ENCODE peak calls at places on chromosomes 13 and 19, in seven cellular contexts. V is occipital lobe; F is activated CD4-positive, alpha-beta T cell treated with anti-CD3 and anti-CD28 coated beads, Interleukin-2, amount 10 ng/mL, durations not matched to agents 7 days and 5 days; M is activated CD8-positive, alpha-beta memory T cell treated with anti-CD3 and anti-CD28 coated beads for 4 hours; Y is renal cortical epithelial cell; T is GM10248; D is AG09319. N is an unnamed sample.

GRCh38 chr19:18657590-18658365 is 20.9 kb downstream of the KLHL26 start:
- DNase-seq in T (peak; percentile 80), M (no peak), V (peak; percentile 58), F (no peak), D (no peak), Y (no peak), N (peak; percentile 34)

GRCh38 chr19:49889687-49890348 is 6.9 kb downstream of the IL4I1 start:
- DNase-seq in T (peak; percentile 60), F (peak; percentile 78), D (no peak), Y (peak; percentile 50), V (peak; percentile 30), M (peak; percentile 47), N (no peak)

GRCh38 chr13:39302855-39303254 is 264.6 kb downstream of the NHLRC3 start:
- DNase-seq in Y (no peak), F (no peak), M (no peak), D (no peak), T (no peak), V (no peak), N (no peak)

GRCh38 chr19:7507884-7508283 is 8.0 kb upstream of the ZNF358 start:
- DNase-seq in T (no peak), Y (peak; percentile 79), D (peak; percentile 40), V (no peak), M (no peak), F (no peak), N (peak; percentile 69)

GRCh38 chr19:15198006-15198356 is 2.8 kb downstream of the NOTCH3 start:
- DNase-seq in T (no peak), Y (no peak), M (no peak), D (no peak), V (no peak), F (no peak), N (peak; percentile 40)

GRCh38 chr19:51660975-51661600 is 14.5 kb upstream of the SIGLEC14 start:
- DNase-seq in V (peak; percentile 45), T (peak; percentile 58), D (no peak), M (peak; percentile 21), F (peak; percentile 66), Y (peak; percentile 69), N (peak; percentile 57)

GRCh38 chr13:34294483-34295129 is 476.7 kb downstream of the RFC3 start:
- DNase-seq in M (no peak), D (no peak), V (no peak), Y (peak; percentile 69), F (no peak), T (no peak), N (no peak)

GRCh38 chr19:56597696-56598095 is 2.6 kb downstream of the ZNF71 start:
- DNase-seq in V (no peak), D (no peak), F (no peak), T (no peak), Y (no peak), M (no peak), N (no peak)

GRCh38 chr19:1067341-1068103 is 555 bp downstream of the ARHGAP45 start:
- DNase-seq in Y (no peak), M (peak; percentile 48), F (no peak), T (no peak), D (no peak), V (no peak), N (no peak)

GRCh38 chr13:32164622-32165268 is 133.2 kb downstream of the FRY start:
- DNase-seq in V (no peak), M (no peak), F (peak; percentile 37), T (peak; percentile 22), Y (peak; percentile 59), D (no peak), N (peak; percentile 89)

GRCh38 chr19:17877696-17878095 is 6.0 kb downstream of the SLC5A5 start:
- DNase-seq in M (no peak), V (no peak), T (no peak), D (no peak), Y (no peak), F (no peak), N (no peak)

GRCh38 chr19:41478171-41478570 is 35.2 kb downstream of the ERICH4 start:
- DNase-seq in T (no peak), Y (no peak), M (no peak), D (no peak), V (no peak), F (no peak), N (no peak)

GRCh38 chr13:57582032-57582431 is 49.5 kb upstream of the PCDH17 start:
- DNase-seq in Y (no peak), T (no peak), D (no peak), F (no peak), V (no peak), M (no peak), N (peak; percentile 44)

GRCh38 chr19:52635786-52636570 is 2.2 kb downstream of the ZNF83 start:
- DNase-seq in M (no peak), T (no peak), F (no peak), V (no peak), D (no peak), Y (peak; percentile 85), N (no peak)

GRCh38 chr19:38055040-38055439 is 148.0 kb downstream of the SIPA1L3 start:
- DNase-seq in T (no peak), F (no peak), D (no peak), Y (no peak), M (no peak), V (no peak), N (no peak)

GRCh38 chr13:99354371-99354951 is 47.3 kb upstream of the GPR183 start:
- DNase-seq in M (no peak), F (peak; percentile 36), D (no peak), Y (no peak), V (no peak), T (no peak), N (no peak)

GRCh38 chr19:45163751-45164150 is 3.0 kb upstream of the NKPD1 start:
- DNase-seq in T (no peak), D (no peak), V (no peak), M (no peak), Y (no peak), F (no peak), N (no peak)

GRCh38 chr19:22783651-22784050 is 300 bp downstream of the ZNF99 start:
- DNase-seq in D (no peak), V (no peak), F (no peak), T (no peak), Y (no peak), M (no peak), N (no peak)

GRCh38 chr19:7679017-7679720 is 1.5 kb upstream of the TRAPPC5 start:
- DNase-seq in F (peak; percentile 79), T (peak; percentile 79), V (no peak), D (no peak), Y (no peak), M (peak; percentile 62), N (peak; percentile 77)

GRCh38 chr19:5676711-5677110 is 3.6 kb downstream of the MICOS13 start:
- DNase-seq in D (no peak), M (no peak), F (no peak), Y (no peak), V (no peak), T (no peak), N (no peak)

GRCh38 chr19:6925801-6926751 is 38.7 kb downstream of the ADGRE1 start:
- DNase-seq in V (no peak), F (no peak), Y (no peak), M (no peak), D (no peak), T (peak; percentile 22), N (no peak)

GRCh38 chr19:33259532-33259931 is 33.9 kb upstream of the SLC7A10 start:
- DNase-seq in Y (no peak), F (no peak), T (no peak), V (no peak), M (no peak), D (no peak), N (no peak)

GRCh38 chr13:51425410-51426042 is 27.3 kb downstream of the INTS6 start:
- DNase-seq in T (no peak), Y (peak; percentile 71), M (no peak), D (peak; percentile 8), F (no peak), V (no peak), N (no peak)

GRCh38 chr13:51777921-51778320 is 26.0 kb downstream of the DHRS12 start:
- DNase-seq in M (no peak), T (no peak), Y (no peak), F (no peak), V (no peak), D (no peak), N (no peak)

GRCh38 chr13:73520566-73521290 is 461.9 kb downstream of the KLF5 start:
- DNase-seq in M (no peak), V (no peak), T (no peak), Y (no peak), F (peak; percentile 22), D (no peak), N (no peak)

GRCh38 chr13:80126382-80127068 is 214.4 kb downstream of the SPRY2 start:
- DNase-seq in M (no peak), T (no peak), Y (no peak), D (no peak), V (no peak), F (no peak), N (no peak)

N was measured in NAMALWA.